ENCODE peak calls at places on chromosomes 2 and 18, in nine cellular contexts. One of them, this sample, is unnamed.
A peak's percentile ranks its signal among the peaks of the same experiment; 100 is the strongest.

GRCh38 chr2:41160439-41160838 is 708.5 kb upstream of the SLC8A1 start:
- DNase-seq in OCI-LY7: no peak
- DNase-seq in epithelial cell of esophagus: no peak
- DNase-seq in GM20000: no peak
- DNase-seq in AG04449: no peak
- DNase-seq in IMR-90: no peak
- DNase-seq in hepatocyte: peak; percentile 8
- DNase-seq in colonic mucosa: no peak
- DNase-seq in WERI-Rb-1: peak; percentile 47
- DNase-seq in this sample: no peak

GRCh38 chr18:55221577-55221976 is 262.3 kb upstream of the CCDC68 start:
- DNase-seq in epithelial cell of esophagus: no peak
- DNase-seq in OCI-LY7: no peak
- DNase-seq in IMR-90: no peak
- DNase-seq in colonic mucosa: no peak
- DNase-seq in GM20000: no peak
- DNase-seq in hepatocyte: no peak
- DNase-seq in AG04449: no peak
- DNase-seq in WERI-Rb-1: no peak
- DNase-seq in this sample: no peak

GRCh38 chr2:37561615-37562569 is 109.5 kb downstream of the CDC42EP3 start:
- DNase-seq in colonic mucosa: no peak
- DNase-seq in IMR-90: peak; percentile 94
- DNase-seq in OCI-LY7: peak; percentile 10
- DNase-seq in WERI-Rb-1: no peak
- DNase-seq in GM20000: no peak
- DNase-seq in hepatocyte: peak; percentile 20
- DNase-seq in AG04449: peak; percentile 44
- DNase-seq in epithelial cell of esophagus: peak; percentile 91
- DNase-seq in this sample: peak; percentile 18

GRCh38 chr2:74244286-74244685 is 45.9 kb downstream of the MTHFD2 start:
- DNase-seq in WERI-Rb-1: no peak
- DNase-seq in epithelial cell of esophagus: no peak
- DNase-seq in colonic mucosa: no peak
- DNase-seq in OCI-LY7: no peak
- DNase-seq in IMR-90: no peak
- DNase-seq in hepatocyte: no peak
- DNase-seq in AG04449: no peak
- DNase-seq in GM20000: no peak
- DNase-seq in this sample: no peak

GRCh38 chr18:55634545-55634944 is 46.6 kb upstream of the TCF4 start:
- DNase-seq in AG04449: peak; percentile 69
- DNase-seq in epithelial cell of esophagus: peak; percentile 88
- DNase-seq in IMR-90: peak; percentile 84
- DNase-seq in OCI-LY7: no peak
- DNase-seq in colonic mucosa: no peak
- DNase-seq in WERI-Rb-1: no peak
- DNase-seq in GM20000: no peak
- DNase-seq in hepatocyte: no peak
- DNase-seq in this sample: no peak

GRCh38 chr2:168699834-168700417 is 102.5 kb upstream of the NOSTRIN start:
- DNase-seq in OCI-LY7: no peak
- DNase-seq in colonic mucosa: peak; percentile 93
- DNase-seq in epithelial cell of esophagus: no peak
- DNase-seq in IMR-90: peak; percentile 87
- DNase-seq in WERI-Rb-1: no peak
- DNase-seq in hepatocyte: peak; percentile 80
- DNase-seq in AG04449: peak; percentile 31
- DNase-seq in GM20000: no peak
- DNase-seq in this sample: no peak

GRCh38 chr18:63025251-63025710 is 294.3 kb downstream of the BCL2 start:
- DNase-seq in hepatocyte: peak; percentile 62
- DNase-seq in IMR-90: no peak
- DNase-seq in WERI-Rb-1: peak; percentile 62
- DNase-seq in epithelial cell of esophagus: peak; percentile 48
- DNase-seq in GM20000: no peak
- DNase-seq in OCI-LY7: no peak
- DNase-seq in colonic mucosa: peak; percentile 39
- DNase-seq in AG04449: no peak
- DNase-seq in this sample: no peak

GRCh38 chr2:43106767-43107527 is 119.5 kb downstream of the ZFP36L2 start:
- DNase-seq in GM20000: no peak
- DNase-seq in AG04449: no peak
- DNase-seq in epithelial cell of esophagus: no peak
- DNase-seq in OCI-LY7: peak; percentile 60
- DNase-seq in colonic mucosa: no peak
- DNase-seq in hepatocyte: peak; percentile 10
- DNase-seq in IMR-90: no peak
- DNase-seq in WERI-Rb-1: no peak
- DNase-seq in this sample: no peak

GRCh38 chr18:46278481-46279465 is 174.6 kb downstream of the HAUS1 start:
- DNase-seq in colonic mucosa: no peak
- DNase-seq in WERI-Rb-1: no peak
- DNase-seq in AG04449: no peak
- DNase-seq in hepatocyte: no peak
- DNase-seq in IMR-90: peak; percentile 74
- DNase-seq in GM20000: no peak
- DNase-seq in epithelial cell of esophagus: peak; percentile 45
- DNase-seq in OCI-LY7: no peak
- DNase-seq in this sample: no peak

GRCh38 chr18:9897129-9897528 is 11.4 kb downstream of the TXNDC2 start:
- DNase-seq in OCI-LY7: no peak
- DNase-seq in GM20000: no peak
- DNase-seq in WERI-Rb-1: no peak
- DNase-seq in IMR-90: no peak
- DNase-seq in hepatocyte: no peak
- DNase-seq in epithelial cell of esophagus: no peak
- DNase-seq in colonic mucosa: no peak
- DNase-seq in AG04449: no peak
- DNase-seq in this sample: no peak

GRCh38 chr2:241495172-241496002 is 13.0 kb downstream of the STK25 start:
- DNase-seq in WERI-Rb-1: no peak
- DNase-seq in OCI-LY7: no peak
- DNase-seq in IMR-90: no peak
- DNase-seq in GM20000: no peak
- DNase-seq in epithelial cell of esophagus: no peak
- DNase-seq in AG04449: no peak
- DNase-seq in hepatocyte: no peak
- DNase-seq in colonic mucosa: no peak
- DNase-seq in this sample: no peak

GRCh38 chr2:125736306-125736705 is 919.7 kb upstream of the GYPC start:
- DNase-seq in WERI-Rb-1: no peak
- DNase-seq in OCI-LY7: no peak
- DNase-seq in AG04449: no peak
- DNase-seq in colonic mucosa: no peak
- DNase-seq in epithelial cell of esophagus: no peak
- DNase-seq in GM20000: no peak
- DNase-seq in hepatocyte: no peak
- DNase-seq in IMR-90: no peak
- DNase-seq in this sample: no peak

GRCh38 chr2:18456026-18456425 is 104.4 kb downstream of the RDH14 start:
- DNase-seq in hepatocyte: no peak
- DNase-seq in OCI-LY7: no peak
- DNase-seq in AG04449: no peak
- DNase-seq in WERI-Rb-1: no peak
- DNase-seq in colonic mucosa: no peak
- DNase-seq in GM20000: no peak
- DNase-seq in IMR-90: no peak
- DNase-seq in epithelial cell of esophagus: no peak
- DNase-seq in this sample: no peak

GRCh38 chr2:18454692-18455255 is 105.7 kb downstream of the RDH14 start:
- DNase-seq in WERI-Rb-1: no peak
- DNase-seq in OCI-LY7: no peak
- DNase-seq in epithelial cell of esophagus: no peak
- DNase-seq in AG04449: no peak
- DNase-seq in colonic mucosa: no peak
- DNase-seq in IMR-90: no peak
- DNase-seq in hepatocyte: no peak
- DNase-seq in GM20000: no peak
- DNase-seq in this sample: no peak

DNA sequence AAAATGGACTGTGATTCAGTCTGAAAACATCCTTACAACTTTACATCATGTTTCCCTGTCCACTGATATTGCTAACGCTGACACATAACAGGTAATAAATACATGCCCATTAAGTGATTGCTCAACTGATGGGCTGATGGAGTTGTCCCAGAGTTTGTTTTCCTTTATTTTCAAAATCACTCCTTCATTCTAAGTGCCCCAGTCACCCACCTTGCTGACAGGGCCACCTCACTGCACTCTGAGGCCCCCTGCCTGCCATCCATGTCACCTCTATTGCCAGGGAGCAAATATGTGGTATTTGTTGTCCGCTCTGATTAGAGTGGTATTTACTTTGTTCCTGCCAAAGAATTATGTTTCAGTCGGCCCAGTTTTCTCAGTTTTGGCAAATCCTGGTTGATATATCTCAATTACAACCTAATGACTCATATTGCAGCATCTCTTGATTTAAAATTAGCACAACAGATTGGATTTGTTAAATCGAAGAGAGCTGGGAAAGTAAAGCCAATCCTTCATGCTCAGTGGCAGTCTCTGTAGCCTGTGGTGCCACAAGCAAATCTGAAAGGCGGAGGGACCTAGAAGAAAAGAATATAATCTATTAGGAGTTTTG is 105.1 kb downstream of the RDH14 start:
- DNase-seq in hepatocyte: peak; percentile 20
- DNase-seq in IMR-90: peak; percentile 89
- DNase-seq in epithelial cell of esophagus: peak; percentile 58
- DNase-seq in OCI-LY7: no peak
- DNase-seq in colonic mucosa: no peak
- DNase-seq in GM20000: no peak
- DNase-seq in WERI-Rb-1: peak; percentile 39
- DNase-seq in AG04449: peak; percentile 70
- DNase-seq in this sample: no peak
- TF ChIP-seq CTCF in hepatocyte: peak; percentile 32
- TF ChIP-seq CTCF in IMR-90: peak; percentile 16
- TF ChIP-seq CTCF in epithelial cell of esophagus: peak; percentile 18
- TF ChIP-seq CTCF in OCI-LY7: peak; percentile 35
- TF ChIP-seq CTCF in colonic mucosa: no peak
- TF ChIP-seq CTCF in GM20000: no peak
- TF ChIP-seq CTCF in WERI-Rb-1: peak; percentile 43
- TF ChIP-seq CTCF in AG04449: peak; percentile 36
- TF ChIP-seq CTCF in this sample: no peak

GRCh38 chr18:23135679-23136325 is 517 bp downstream of the CABLES1 start:
- DNase-seq in AG04449: no peak
- DNase-seq in colonic mucosa: peak; percentile 28
- DNase-seq in IMR-90: no peak
- DNase-seq in hepatocyte: peak; percentile 64
- DNase-seq in WERI-Rb-1: peak; percentile 27
- DNase-seq in OCI-LY7: peak; percentile 58
- DNase-seq in epithelial cell of esophagus: peak; percentile 26
- DNase-seq in GM20000: no peak
- DNase-seq in this sample: peak; percentile 55
- TF ChIP-seq CTCF in AG04449: no peak
- TF ChIP-seq CTCF in colonic mucosa: no peak
- TF ChIP-seq CTCF in IMR-90: no peak
- TF ChIP-seq CTCF in hepatocyte: no peak
- TF ChIP-seq CTCF in WERI-Rb-1: no peak
- TF ChIP-seq CTCF in OCI-LY7: no peak
- TF ChIP-seq CTCF in epithelial cell of esophagus: no peak
- TF ChIP-seq CTCF in GM20000: no peak
- TF ChIP-seq CTCF in this sample: no peak

DNA sequence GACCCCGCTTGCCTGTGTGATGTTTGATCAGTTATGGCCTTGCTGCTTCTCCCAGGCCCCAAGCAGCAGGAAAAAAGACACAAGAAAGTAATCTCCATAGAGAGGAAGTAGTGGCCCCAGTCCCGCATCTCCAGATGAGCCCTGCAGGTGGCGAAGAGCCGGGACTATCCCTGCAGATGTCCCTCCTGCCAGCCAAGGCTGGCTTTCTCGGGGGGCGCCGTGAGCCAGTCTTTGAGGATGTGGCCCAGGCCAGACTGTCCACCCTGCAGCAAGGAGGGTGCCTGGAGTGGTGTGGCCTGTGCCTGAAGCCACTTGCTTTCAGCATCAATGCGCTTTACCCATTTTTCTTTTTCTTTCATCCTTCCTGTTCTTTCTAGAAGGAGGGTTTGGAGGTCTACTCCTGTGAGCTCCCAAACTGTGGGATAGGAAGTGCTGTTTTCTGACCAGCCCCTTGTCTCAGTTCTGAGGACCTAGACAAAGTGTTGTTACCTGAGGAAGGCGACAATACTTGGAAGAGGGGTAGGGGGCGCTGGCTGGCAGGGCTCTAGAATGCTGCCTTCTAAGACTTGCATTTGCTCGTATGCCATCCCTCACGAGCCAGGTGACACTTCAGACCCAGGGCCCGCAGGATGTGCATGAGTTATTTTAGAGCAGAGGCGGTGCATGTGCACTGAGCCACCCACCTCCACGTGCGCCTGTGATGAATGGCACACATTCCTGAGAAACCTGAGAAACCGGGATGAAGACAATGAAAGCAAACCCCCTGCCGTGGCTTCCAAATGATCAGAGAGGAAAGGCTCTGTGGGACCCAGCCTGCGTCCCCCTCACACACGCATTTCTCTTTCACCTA is 255.8 kb downstream of the FBXO15 start:
- DNase-seq in IMR-90: no peak
- DNase-seq in WERI-Rb-1: peak; percentile 47
- DNase-seq in AG04449: no peak
- DNase-seq in hepatocyte: peak; percentile 15
- DNase-seq in OCI-LY7: no peak
- DNase-seq in colonic mucosa: no peak
- DNase-seq in GM20000: peak; percentile 6
- DNase-seq in epithelial cell of esophagus: no peak
- DNase-seq in this sample: no peak
- TF ChIP-seq CTCF in IMR-90: no peak
- TF ChIP-seq CTCF in WERI-Rb-1: peak; percentile 46
- TF ChIP-seq CTCF in AG04449: peak; percentile 3
- TF ChIP-seq CTCF in hepatocyte: no peak
- TF ChIP-seq CTCF in OCI-LY7: no peak
- TF ChIP-seq CTCF in colonic mucosa: no peak
- TF ChIP-seq CTCF in GM20000: no peak
- TF ChIP-seq CTCF in epithelial cell of esophagus: peak; percentile 5
- TF ChIP-seq CTCF in this sample: no peak

DNA sequence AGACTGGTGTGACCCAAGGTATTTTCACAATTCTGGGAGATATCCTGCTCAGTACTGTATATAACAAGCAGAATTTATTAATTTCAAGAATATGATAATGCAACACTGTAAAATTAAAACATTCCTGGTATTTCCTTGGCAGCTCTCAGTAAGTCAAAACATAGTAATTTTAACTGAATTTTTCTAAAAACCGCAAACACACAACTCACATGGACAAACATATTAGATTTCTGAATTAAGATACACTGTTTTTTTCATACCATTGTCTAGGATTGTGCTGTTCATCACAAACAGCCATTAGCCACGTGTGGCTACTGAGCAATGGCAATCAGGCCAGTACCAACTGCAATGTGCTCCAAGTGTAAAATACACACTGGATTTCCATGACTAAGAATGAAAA is 29.6 kb downstream of the LPIN2 start:
- DNase-seq in epithelial cell of esophagus: no peak
- DNase-seq in colonic mucosa: no peak
- DNase-seq in OCI-LY7: no peak
- DNase-seq in GM20000: no peak
- DNase-seq in WERI-Rb-1: no peak
- DNase-seq in IMR-90: no peak
- DNase-seq in AG04449: no peak
- DNase-seq in hepatocyte: no peak
- DNase-seq in this sample: no peak
- TF ChIP-seq CTCF in epithelial cell of esophagus: no peak
- TF ChIP-seq CTCF in colonic mucosa: no peak
- TF ChIP-seq CTCF in OCI-LY7: no peak
- TF ChIP-seq CTCF in GM20000: no peak
- TF ChIP-seq CTCF in WERI-Rb-1: no peak
- TF ChIP-seq CTCF in IMR-90: no peak
- TF ChIP-seq CTCF in AG04449: no peak
- TF ChIP-seq CTCF in hepatocyte: no peak
- TF ChIP-seq CTCF in this sample: no peak

This sample was measured in GM10248.